ENCODE peak calls at places on chromosomes 12 and 14, in five cellular contexts. X, Z, C, M and D are unnamed samples.

GRCh38 chr12:779745-780734 is 27.7 kb downstream of the WNK1 start:
- DNase-seq in X (peak), Z (no peak), C (no peak), M (peak), D (no peak)

GRCh38 chr12:78101946-78102635 is 271.4 kb downstream of the NAV3 start:
- DNase-seq in M (no peak), X (no peak), Z (no peak), C (no peak), D (no peak)

GRCh38 chr12:43551971-43552559 is at the start of gene ADAMTS20:
- DNase-seq in C (peak), M (peak), X (peak), Z (peak), D (no peak)

GRCh38 chr12:103836345-103836744 is 4.7 kb downstream of the NT5DC3 start:
- DNase-seq in C (no peak), M (no peak), X (no peak), Z (no peak), D (no peak)

GRCh38 chr14:62443796-62444195 is 601.5 kb downstream of the KCNH5 start:
- DNase-seq in X (no peak), Z (no peak), C (no peak), M (peak), D (peak)

GRCh38 chr14:68418192-68419118 is 374.4 kb downstream of the ZFP36L1 start:
- DNase-seq in X (no peak), Z (no peak), M (no peak), C (no peak), D (no peak)

GRCh38 chr12:116592116-116592637 is 33.0 kb downstream of the MAP1LC3B2 start:
- DNase-seq in C (no peak), X (peak), M (no peak), Z (no peak), D (no peak)

GRCh38 chr14:22159968-22160367 is 429.1 kb downstream of the DAD1 start:
- DNase-seq in M (no peak), X (no peak), C (no peak), Z (no peak), D (no peak)

GRCh38 chr14:60775296-60775695 is 40.7 kb downstream of the MNAT1 start:
- DNase-seq in X (peak), C (no peak), Z (no peak), M (no peak), D (no peak)

GRCh38 chr14:50061664-50062437 is 54.5 kb downstream of the VCPKMT start:
- DNase-seq in Z (no peak), C (no peak), X (peak), M (peak), D (no peak)

GRCh38 chr12:66388512-66388911 is 86.2 kb downstream of the HELB start:
- DNase-seq in C (no peak), Z (no peak), M (no peak), X (no peak), D (no peak)

GRCh38 chr14:85934123-85934885 is 404.4 kb downstream of the FLRT2 start:
- DNase-seq in Z (no peak), C (no peak), M (peak), X (peak), D (no peak)

GRCh38 chr14:52974406-52974805 is 23.6 kb upstream of the FERMT2 start:
- DNase-seq in X (peak), Z (no peak), M (peak), C (no peak), D (no peak)

GRCh38 chr14:89658977-89659670 is 242.1 kb upstream of the FOXN3 start:
- DNase-seq in C (no peak), Z (no peak), X (no peak), M (no peak), D (no peak)

GRCh38 chr12:29053567-29053966 is 95.5 kb upstream of the FAR2 start:
- DNase-seq in C (no peak), M (no peak), X (no peak), Z (no peak), D (no peak)

GRCh38 chr12:131044760-131045381 is 91.2 kb downstream of the ADGRD1 start:
- DNase-seq in Z (no peak), M (no peak), C (no peak), X (no peak), D (no peak)
- H2AFZ ChIP-seq in Z (no peak), M (no peak), C (no peak), X (no peak), D (no peak)

DNA sequence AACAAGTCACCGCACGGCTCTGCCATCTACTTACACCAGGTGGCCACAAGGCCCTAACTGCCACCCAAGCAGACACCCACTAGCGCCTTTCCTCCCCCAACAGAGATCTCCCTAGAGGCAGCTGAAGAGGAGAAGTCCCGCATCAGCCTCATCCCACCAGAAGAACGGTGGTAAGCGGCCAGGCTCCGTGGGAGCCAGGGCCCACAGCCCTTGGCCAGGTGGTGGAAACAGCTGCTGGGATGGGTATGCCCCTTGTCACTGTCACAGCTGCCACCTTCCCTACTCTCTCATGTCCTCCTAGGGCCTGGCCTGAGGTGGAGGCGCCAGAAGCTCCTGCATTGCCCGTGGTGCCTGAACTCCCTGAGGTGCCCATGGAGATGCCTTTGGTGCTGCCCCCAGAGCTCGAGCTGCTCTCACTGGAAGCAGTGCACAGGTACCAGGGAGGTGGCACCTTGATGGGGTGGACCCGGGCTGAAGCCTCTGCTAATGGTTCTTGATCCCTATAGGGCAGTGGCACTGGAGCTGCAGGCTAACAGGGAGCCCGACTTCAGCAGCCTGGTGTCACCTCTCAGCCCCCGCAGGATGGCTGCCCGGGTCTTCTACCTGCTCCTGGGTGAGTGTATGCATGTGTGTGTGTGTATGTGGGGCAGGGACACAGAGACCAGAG is 7.5 kb downstream of the REC8 start:
- DNase-seq in X (no peak), Z (no peak), M (no peak), C (no peak), D (no peak)
- H3K9ac ChIP-seq in X (peak), Z (no peak), M (peak), C (no peak), D (no peak)

GRCh38 chr14:66360526-66360925 is 125.6 kb upstream of the CCDC196 start:
- DNase-seq in C (peak), Z (no peak), X (no peak), M (no peak), D (no peak)

GRCh38 chr14:66359500-66359899 is 126.7 kb upstream of the CCDC196 start:
- DNase-seq in Z (no peak), X (peak), M (peak), C (peak), D (no peak)

GRCh38 chr14:66361013-66361412 is 125.2 kb upstream of the CCDC196 start:
- DNase-seq in M (no peak), X (no peak), Z (no peak), C (no peak), D (no peak)

GRCh38 chr14:66369157-66369706 is 116.9 kb upstream of the CCDC196 start:
- DNase-seq in C (no peak), Z (no peak), X (no peak), M (no peak), D (no peak)

GRCh38 chr14:66365388-66365787 is 120.8 kb upstream of the CCDC196 start:
- DNase-seq in Z (no peak), C (no peak), M (no peak), X (no peak), D (no peak)
- H2AFZ ChIP-seq in Z (no peak), C (no peak), M (no peak), X (no peak), D (no peak)

GRCh38 chr12:123634142-123634561 is 523 bp downstream of the GTF2H3 start:
- DNase-seq in Z (no peak), C (no peak), X (peak), M (no peak), D (no peak)
- H3K9ac ChIP-seq in Z (peak), C (peak), X (peak), M (peak), D (peak)

GRCh38 chr12:13069380-13069779 is 25.2 kb downstream of the FAM234B start:
- DNase-seq in X (no peak), M (no peak), Z (no peak), C (no peak), D (no peak)
- H2AFZ ChIP-seq in X (no peak), M (no peak), Z (no peak), C (no peak), D (no peak)

GRCh38 chr12:113298861-113299545 is 35.9 kb downstream of the SLC8B1 start:
- DNase-seq in C (no peak), M (no peak), X (peak), Z (no peak), D (no peak)
- H3K9ac ChIP-seq in C (no peak), M (peak), X (peak), Z (no peak), D (peak)

GRCh38 chr12:31324845-31325523 is 966 bp downstream of the SINHCAF start:
- DNase-seq in C (peak), Z (no peak), X (peak), M (peak), D (no peak)

GRCh38 chr12:31324116-31324844 is 1.7 kb downstream of the SINHCAF start:
- DNase-seq in C (peak), X (peak), M (peak), Z (peak), D (no peak)

GRCh38 chr12:31325877-31326631 is at the start of gene SINHCAF:
- DNase-seq in X (peak), M (peak), Z (peak), C (peak), D (peak)

GRCh38 chr12:31326689-31327659 is 1.0 kb upstream of the SINHCAF start:
- DNase-seq in X (peak), M (peak), C (peak), Z (no peak), D (no peak)

GRCh38 chr12:31325524-31325875 is 450 bp downstream of the SINHCAF start:
- DNase-seq in M (no peak), C (no peak), Z (no peak), X (no peak), D (no peak)
- H2AFZ ChIP-seq in M (peak), C (no peak), Z (no peak), X (peak), D (peak)

GRCh38 chr14:94773682-94774211 is 3.8 kb upstream of the GSC start:
- DNase-seq in X (no peak), Z (peak), M (no peak), C (peak), D (no peak)

GRCh38 chr14:94773017-94773681 is 3.2 kb upstream of the GSC start:
- DNase-seq in Z (peak), C (peak), M (peak), X (no peak), D (no peak)

GRCh38 chr14:94771906-94772468 is 2.1 kb upstream of the GSC start:
- DNase-seq in Z (peak), C (peak), X (no peak), M (no peak), D (no peak)

GRCh38 chr14:94775082-94775874 is 5.4 kb upstream of the GSC start:
- DNase-seq in X (no peak), M (no peak), Z (no peak), C (peak), D (no peak)

GRCh38 chr14:94775875-94776217 is 5.9 kb upstream of the GSC start:
- DNase-seq in X (peak), M (no peak), C (no peak), Z (no peak), D (no peak)
- H3K9ac ChIP-seq in X (no peak), M (peak), C (no peak), Z (no peak), D (no peak)

GRCh38 chr12:4156317-4156716 is 117.2 kb upstream of the CCND2 start:
- DNase-seq in X (no peak), M (no peak), C (no peak), Z (no peak), D (no peak)

GRCh38 chr12:4151362-4152121 is 122.0 kb upstream of the CCND2 start:
- DNase-seq in X (no peak), C (no peak), Z (peak), M (no peak), D (no peak)

GRCh38 chr12:4152145-4152795 is 121.3 kb upstream of the CCND2 start:
- DNase-seq in M (no peak), X (no peak), C (no peak), Z (no peak), D (no peak)

GRCh38 chr12:4154672-4155225 is 118.8 kb upstream of the CCND2 start:
- DNase-seq in C (no peak), X (no peak), M (no peak), Z (no peak), D (no peak)

DNA sequence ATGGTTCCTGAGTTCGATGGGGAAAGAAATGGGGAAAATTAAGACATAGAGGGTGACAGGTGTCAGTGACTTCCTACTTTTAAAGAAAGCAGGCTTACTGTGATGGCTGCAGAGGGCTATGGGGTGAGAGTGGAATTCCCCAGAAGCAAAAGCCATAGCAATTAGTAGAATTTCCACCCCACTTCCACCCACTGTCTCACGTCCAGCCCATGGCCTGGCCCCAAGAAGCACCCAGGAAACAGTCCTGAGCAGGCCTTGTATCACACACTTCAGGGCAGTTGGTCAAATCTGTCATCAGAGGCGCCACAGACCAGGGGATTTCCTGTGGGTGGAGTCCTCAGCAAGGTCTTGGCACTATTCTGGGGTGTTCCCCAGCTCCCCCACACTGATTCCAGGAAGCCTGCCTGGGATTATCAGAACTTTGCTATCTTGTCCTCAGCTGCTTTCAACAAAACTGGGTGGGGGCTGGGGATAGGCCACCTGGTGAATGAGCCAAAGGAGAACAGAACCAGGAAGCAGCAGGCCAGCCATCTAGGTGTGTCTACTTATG is 120.1 kb upstream of the CCND2 start:
- DNase-seq in Z (no peak), C (no peak), X (no peak), M (no peak), D (no peak)
- H2AFZ ChIP-seq in Z (no peak), C (no peak), X (no peak), M (no peak), D (peak)

DNA sequence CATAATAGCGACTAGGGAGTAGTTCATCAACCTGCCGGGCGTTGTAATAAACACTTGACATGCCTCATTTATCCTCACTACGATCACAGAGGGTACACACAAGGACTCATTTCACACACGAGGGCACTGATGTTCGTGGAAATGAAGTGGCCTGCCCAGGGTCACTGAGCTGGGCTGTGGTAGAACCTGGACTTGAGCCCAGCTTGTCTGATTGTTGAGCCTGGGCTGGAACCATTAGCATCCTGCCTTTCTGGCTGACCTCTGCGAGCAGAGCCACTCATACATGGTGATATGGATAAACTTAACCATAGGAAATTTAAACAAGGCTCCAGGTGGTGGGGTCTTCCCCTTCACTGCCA is 16.6 kb upstream of the JDP2 start:
- DNase-seq in X (no peak), M (no peak), Z (no peak), C (no peak), D (no peak)
- H3K9ac ChIP-seq in X (no peak), M (no peak), Z (no peak), C (no peak), D (no peak)